ENCODE peak calls at places on chromosome 12, in ten cellular contexts. Q is OCI-LY7, I is A549, D is AG09309, B is AG10803, K is transverse colon, G is Peyer's patch, J is psoas muscle, W is cardiac fibroblast, V is BJ. C is an unnamed sample.
A peak's percentile ranks its signal among the peaks of the same experiment; 100 is the strongest.

GRCh38 chr12:538731-539539 is 79.2 kb downstream of the B4GALNT3 start:
- DNase-seq in J (peak; percentile 55), B (peak; percentile 62), K (peak; percentile 90), W (peak; percentile 59), G (peak; percentile 86), D (no peak), V (no peak), Q (no peak), I (peak; percentile 55), C (no peak)

GRCh38 chr12:48815281-48816110 is 2.8 kb upstream of the CACNB3 start:
- DNase-seq in B (peak; percentile 77), K (peak; percentile 87), I (peak; percentile 84), D (no peak), W (peak; percentile 90), G (peak; percentile 88), Q (peak; percentile 53), V (peak; percentile 35), J (peak; percentile 72), C (peak; percentile 79)

GRCh38 chr12:58933068-58933681 is 12.9 kb upstream of the LRIG3 start:
- DNase-seq in V (no peak), Q (no peak), W (no peak), J (no peak), I (no peak), D (no peak), B (no peak), K (no peak), G (no peak), C (no peak)

GRCh38 chr12:116691205-116691604 is 46.7 kb downstream of the SPRING1 start:
- DNase-seq in W (no peak), Q (no peak), B (no peak), J (no peak), G (no peak), D (no peak), K (no peak), V (no peak), I (no peak), C (no peak)

GRCh38 chr12:54191126-54191525 is 2.3 kb upstream of the SMUG1 start:
- DNase-seq in G (no peak), I (no peak), B (no peak), D (no peak), Q (no peak), K (no peak), J (no peak), W (no peak), V (no peak), C (no peak)

GRCh38 chr12:30598889-30599288 is 96.8 kb downstream of the IPO8 start:
- DNase-seq in D (no peak), Q (no peak), B (no peak), W (peak; percentile 25), J (no peak), K (no peak), V (no peak), G (no peak), I (no peak), C (no peak)

GRCh38 chr12:39095636-39096330 is 190.4 kb upstream of the CPNE8 start:
- DNase-seq in K (no peak), I (no peak), Q (no peak), D (no peak), B (no peak), V (no peak), G (no peak), W (no peak), J (no peak), C (no peak)

GRCh38 chr12:104274811-104275210 is 28.7 kb upstream of the EID3 start:
- DNase-seq in Q (no peak), I (no peak), J (no peak), D (no peak), G (no peak), V (no peak), W (no peak), K (no peak), B (no peak), C (no peak)

GRCh38 chr12:102024765-102025164 is 37.0 kb downstream of the WASHC3 start:
- DNase-seq in J (no peak), B (no peak), G (no peak), K (no peak), I (no peak), D (no peak), V (no peak), Q (no peak), W (peak; percentile 57), C (no peak)

GRCh38 chr12:102022286-102022685 is 39.5 kb downstream of the WASHC3 start:
- DNase-seq in Q (no peak), I (no peak), K (no peak), D (no peak), J (no peak), G (no peak), V (no peak), W (no peak), B (no peak), C (no peak)

GRCh38 chr12:102026728-102027127 is 35.1 kb downstream of the WASHC3 start:
- DNase-seq in K (no peak), B (no peak), D (no peak), Q (peak; percentile 8), W (no peak), J (no peak), I (no peak), G (no peak), V (no peak), C (no peak)

GRCh38 chr12:102023343-102023930 is 38.4 kb downstream of the WASHC3 start:
- DNase-seq in K (no peak), D (peak; percentile 29), Q (no peak), W (peak; percentile 76), I (no peak), G (no peak), B (peak; percentile 74), J (no peak), V (peak; percentile 20), C (no peak)

GRCh38 chr12:102021540-102022246 is 40.1 kb downstream of the WASHC3 start:
- DNase-seq in Q (no peak), W (no peak), I (no peak), J (no peak), D (no peak), G (no peak), K (no peak), V (no peak), B (no peak), C (no peak)
- H3K4me3 ChIP-seq in Q (no peak overlapping the region), W (no peak overlapping the region), I (no peak overlapping the region), J (no peak overlapping the region), D (no peak overlapping the region), G (no peak overlapping the region), K (no peak overlapping the region), V (no peak overlapping the region), B (no peak overlapping the region), C (no peak overlapping the region)

DNA sequence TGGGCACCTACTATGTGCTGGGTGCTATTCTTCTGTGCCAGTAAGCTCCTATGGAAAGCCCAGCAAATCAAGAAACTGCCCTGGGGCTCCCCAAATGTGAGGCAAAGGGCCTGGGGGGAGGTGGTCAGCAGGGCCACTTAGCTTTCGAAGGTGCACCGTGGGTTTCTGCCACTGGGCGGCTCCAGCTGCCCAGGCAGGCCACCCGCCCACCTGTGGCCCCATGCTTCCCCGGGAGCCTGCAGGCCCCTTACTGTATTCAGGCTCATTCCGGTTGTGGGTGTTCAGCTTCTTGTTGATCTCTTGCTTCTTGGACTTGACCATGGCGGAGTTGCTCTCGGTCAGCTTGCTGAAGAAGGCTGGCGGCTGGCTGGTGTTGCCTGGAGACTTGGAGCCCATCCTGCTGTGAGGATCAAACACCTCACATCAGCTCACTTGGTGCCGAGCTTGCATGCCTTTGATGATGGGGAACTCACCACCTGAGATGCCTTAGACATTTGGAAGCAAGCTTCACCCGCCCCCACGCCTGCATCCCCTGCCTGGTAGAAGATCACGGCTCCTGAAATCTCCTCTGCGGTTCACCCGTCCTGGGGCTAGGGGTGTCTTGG is 37.3 kb downstream of the RFLNA start:
- DNase-seq in B (no peak), J (no peak), W (no peak), Q (no peak), I (peak; percentile 56), V (no peak), K (no peak), G (no peak), D (no peak), C (no peak)
- TF ChIP-seq CTCF in B (peak; percentile 22), J (peak; percentile 12), W (peak; percentile 35), Q (peak; percentile 23), I (peak; percentile 34), V (peak; percentile 23), K (peak; percentile 8), G (no peak), D (peak; percentile 31), C (no peak)

GRCh38 chr12:57907281-57907680 is 34.1 kb upstream of the ATP23 start:
- DNase-seq in B (no peak), K (no peak), D (no peak), Q (no peak), I (no peak), W (no peak), V (no peak), J (no peak), G (no peak), C (no peak)

GRCh38 chr12:57904426-57904825 is 36.9 kb upstream of the ATP23 start:
- DNase-seq in G (no peak), I (no peak), W (no peak), J (no peak), D (no peak), Q (peak; percentile 13), K (no peak), B (no peak), V (no peak), C (no peak)

GRCh38 chr12:57905812-57906475 is 35.4 kb upstream of the ATP23 start:
- DNase-seq in Q (no peak), D (no peak), K (no peak), G (no peak), J (no peak), W (no peak), I (no peak), B (no peak), V (no peak), C (no peak)

GRCh38 chr12:57906821-57907220 is 34.5 kb upstream of the ATP23 start:
- DNase-seq in B (no peak), J (no peak), V (no peak), Q (no peak), D (no peak), I (no peak), G (no peak), K (no peak), W (peak; percentile 5), C (no peak)

DNA sequence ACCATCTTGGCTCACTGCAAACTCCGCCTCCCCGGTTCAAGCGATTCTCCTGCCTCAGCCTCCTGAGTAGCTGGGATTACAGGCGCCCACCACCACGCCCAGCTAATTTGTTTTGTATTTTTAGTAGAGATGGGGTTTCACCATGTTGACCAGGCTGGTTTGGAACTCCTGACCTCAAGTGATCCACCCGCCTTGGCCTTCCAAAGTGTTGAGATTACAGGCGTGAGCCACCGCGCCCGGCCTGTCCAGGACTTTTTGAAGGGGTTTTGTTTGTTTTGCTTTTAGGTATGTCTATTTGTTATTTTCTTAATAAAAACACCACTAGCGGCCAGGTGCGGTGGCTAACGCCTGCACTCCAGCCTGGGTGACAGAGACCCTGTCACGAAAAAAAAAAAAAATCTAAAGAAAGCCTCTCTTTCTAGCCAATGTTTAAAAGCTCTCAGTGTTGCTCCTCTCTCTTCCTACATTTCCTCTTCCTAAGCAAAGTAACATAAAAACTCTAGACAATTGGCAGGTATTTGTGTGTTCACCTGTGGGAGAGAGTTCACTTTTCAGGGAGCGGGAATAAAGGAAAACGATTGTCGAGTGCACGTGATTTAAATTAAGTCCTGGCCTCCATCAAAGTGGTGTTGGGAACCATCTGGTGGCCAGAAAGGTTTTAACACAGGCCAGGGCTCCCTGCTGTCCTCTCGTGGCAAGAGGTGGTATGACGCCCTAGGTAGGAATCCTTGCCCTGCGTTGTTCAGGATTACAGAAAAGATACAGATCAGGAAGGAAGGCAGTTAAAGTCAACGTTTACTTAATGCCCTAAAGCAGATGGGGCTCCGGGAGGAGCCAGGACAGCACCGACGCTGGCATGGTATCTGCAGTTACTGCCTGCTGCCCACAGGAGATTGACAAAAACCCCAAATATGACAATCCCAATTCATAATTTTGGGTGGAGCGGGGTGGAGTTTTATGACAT is 36.2 kb upstream of the ATP23 start:
- DNase-seq in Q (peak; percentile 88), J (peak; percentile 82), V (no peak), K (peak; percentile 94), W (peak; percentile 92), D (no peak), G (peak; percentile 91), B (peak; percentile 83), I (peak; percentile 92), C (peak; percentile 88)
- H3K4me3 ChIP-seq in Q (no peak overlapping the region), J (peak overlapping the region; percentile 46), V (no peak overlapping the region), K (no peak overlapping the region), W (no peak overlapping the region), D (no peak overlapping the region), G (no peak overlapping the region), B (no peak overlapping the region), I (no peak overlapping the region), C (no peak overlapping the region)

GRCh38 chr12:107568718-107569117 is 116.9 kb upstream of the PWP1 start:
- DNase-seq in I (no peak), G (no peak), W (no peak), Q (no peak), K (no peak), J (no peak), V (no peak), D (no peak), B (peak; percentile 50), C (no peak)

GRCh38 chr12:107560906-107561285 is 124.7 kb upstream of the PWP1 start:
- DNase-seq in I (no peak), B (no peak), V (no peak), G (no peak), K (no peak), W (no peak), J (no peak), Q (no peak), D (no peak), C (no peak)

GRCh38 chr12:107565551-107565950 is 120.0 kb upstream of the PWP1 start:
- DNase-seq in J (no peak), K (no peak), D (no peak), I (no peak), G (no peak), B (no peak), W (no peak), Q (no peak), V (no peak), C (no peak)

GRCh38 chr12:107567871-107568619 is 117.6 kb upstream of the PWP1 start:
- DNase-seq in J (no peak), B (no peak), G (no peak), Q (no peak), K (no peak), V (no peak), D (no peak), I (no peak), W (no peak), C (no peak)

GRCh38 chr12:107564946-107565345 is 120.7 kb upstream of the PWP1 start:
- DNase-seq in K (no peak), D (no peak), J (no peak), V (no peak), B (peak; percentile 21), G (no peak), Q (peak; percentile 36), I (peak; percentile 51), W (no peak), C (no peak)
- TF ChIP-seq CTCF in K (no peak), D (peak; percentile 52), J (no peak), V (peak; percentile 11), B (peak; percentile 55), G (no peak), Q (peak; percentile 61), I (peak; percentile 32), W (peak; percentile 54), C (peak; percentile 25)